ENCODE peak calls at places on chromosome 15, in ten cellular contexts. One of them, this sample, is unnamed.

GRCh38 chr15:75063338-75063737 is 39.9 kb downstream of the PPCDC start:
- DNase-seq in B cell: no peak
- DNase-seq in Right ventricle myocardium superior: no peak
- DNase-seq in AG08396: no peak
- DNase-seq in EH: peak
- DNase-seq in stomach: no peak
- DNase-seq in AG20443: no peak
- DNase-seq in NCI-H226: peak
- DNase-seq in bronchial epithelial cell: no peak
- DNase-seq in stimulated activated CD4-positive, alpha-beta T cell treated with anti-CD3 and anti-CD28 coated beads, Interleukin-15, amount 100 ng/mL, for 24 hours: no peak
- DNase-seq in this sample: peak

GRCh38 chr15:31239409-31239808 is 87.2 kb upstream of the KLF13 start:
- DNase-seq in B cell: no peak
- DNase-seq in Right ventricle myocardium superior: no peak
- DNase-seq in AG08396: no peak
- DNase-seq in EH: no peak
- DNase-seq in stomach: no peak
- DNase-seq in AG20443: no peak
- DNase-seq in NCI-H226: no peak
- DNase-seq in bronchial epithelial cell: no peak
- DNase-seq in stimulated activated CD4-positive, alpha-beta T cell treated with anti-CD3 and anti-CD28 coated beads, Interleukin-15, amount 100 ng/mL, for 24 hours: no peak
- DNase-seq in this sample: no peak

GRCh38 chr15:28936081-28936480 is 50.3 kb downstream of the APBA2 start:
- DNase-seq in B cell: no peak
- DNase-seq in Right ventricle myocardium superior: no peak
- DNase-seq in AG08396: no peak
- DNase-seq in EH: no peak
- DNase-seq in stomach: no peak
- DNase-seq in AG20443: no peak
- DNase-seq in NCI-H226: no peak
- DNase-seq in bronchial epithelial cell: no peak
- DNase-seq in stimulated activated CD4-positive, alpha-beta T cell treated with anti-CD3 and anti-CD28 coated beads, Interleukin-15, amount 100 ng/mL, for 24 hours: no peak
- DNase-seq in this sample: no peak

GRCh38 chr15:67095834-67096366 is 30.5 kb downstream of the SMAD3 start:
- DNase-seq in B cell: no peak
- DNase-seq in Right ventricle myocardium superior: no peak
- DNase-seq in AG08396: no peak
- DNase-seq in EH: no peak
- DNase-seq in stomach: no peak
- DNase-seq in AG20443: no peak
- DNase-seq in NCI-H226: no peak
- DNase-seq in bronchial epithelial cell: no peak
- DNase-seq in stimulated activated CD4-positive, alpha-beta T cell treated with anti-CD3 and anti-CD28 coated beads, Interleukin-15, amount 100 ng/mL, for 24 hours: no peak
- DNase-seq in this sample: no peak

GRCh38 chr15:72824781-72825180 is 41.2 kb upstream of the ADPGK start:
- DNase-seq in B cell: no peak
- DNase-seq in Right ventricle myocardium superior: no peak
- DNase-seq in AG08396: no peak
- DNase-seq in EH: no peak
- DNase-seq in stomach: no peak
- DNase-seq in AG20443: no peak
- DNase-seq in NCI-H226: no peak
- DNase-seq in bronchial epithelial cell: no peak
- DNase-seq in stimulated activated CD4-positive, alpha-beta T cell treated with anti-CD3 and anti-CD28 coated beads, Interleukin-15, amount 100 ng/mL, for 24 hours: no peak
- DNase-seq in this sample: no peak

GRCh38 chr15:83066761-83067637 is at the start of gene BTBD1:
- DNase-seq in B cell: peak
- DNase-seq in Right ventricle myocardium superior: peak
- DNase-seq in AG08396: peak
- DNase-seq in EH: peak
- DNase-seq in stomach: peak
- DNase-seq in AG20443: peak
- DNase-seq in NCI-H226: peak
- DNase-seq in bronchial epithelial cell: peak
- DNase-seq in stimulated activated CD4-positive, alpha-beta T cell treated with anti-CD3 and anti-CD28 coated beads, Interleukin-15, amount 100 ng/mL, for 24 hours: peak
- DNase-seq in this sample: peak

GRCh38 chr15:78684645-78685044 is 43.6 kb upstream of the CHRNB4 start:
- DNase-seq in B cell: no peak
- DNase-seq in Right ventricle myocardium superior: no peak
- DNase-seq in AG08396: no peak
- DNase-seq in EH: no peak
- DNase-seq in stomach: peak
- DNase-seq in AG20443: no peak
- DNase-seq in NCI-H226: no peak
- DNase-seq in bronchial epithelial cell: no peak
- DNase-seq in stimulated activated CD4-positive, alpha-beta T cell treated with anti-CD3 and anti-CD28 coated beads, Interleukin-15, amount 100 ng/mL, for 24 hours: no peak
- DNase-seq in this sample: no peak

GRCh38 chr15:65033659-65034269 is 4.3 kb upstream of the MTFMT start:
- DNase-seq in B cell: peak
- DNase-seq in Right ventricle myocardium superior: no peak
- DNase-seq in AG08396: peak
- DNase-seq in EH: peak
- DNase-seq in stomach: no peak
- DNase-seq in AG20443: peak
- DNase-seq in NCI-H226: no peak
- DNase-seq in bronchial epithelial cell: peak
- DNase-seq in stimulated activated CD4-positive, alpha-beta T cell treated with anti-CD3 and anti-CD28 coated beads, Interleukin-15, amount 100 ng/mL, for 24 hours: peak
- DNase-seq in this sample: peak

This sample was measured in EL.